ENCODE peak calls at places on chromosomes 16 and 17, in six cellular contexts. One of them, this sample, is unnamed. For H3K9me3, the result is how much of the 10 kb centered on the place peaks cover.

GRCh38 chr16:62064173-62064572 is 27.9 kb upstream of the CDH8 start:
- DNase-seq in lower lobe of right lung: no peak
- DNase-seq in fibroblast of lung: no peak
- DNase-seq in effector memory CD4-positive, alpha-beta T cell: no peak
- DNase-seq in ovary: no peak
- DNase-seq in PC-3: no peak
- DNase-seq in this sample: no peak

GRCh38 chr16:3999479-3999868 is 116.8 kb downstream of the ADCY9 start:
- DNase-seq in effector memory CD4-positive, alpha-beta T cell: no peak
- DNase-seq in ovary: peak
- DNase-seq in lower lobe of right lung: peak
- DNase-seq in fibroblast of lung: peak
- DNase-seq in PC-3: no peak
- DNase-seq in this sample: no peak

GRCh38 chr16:73230651-73231050 is 182.7 kb upstream of the ZFHX3 start:
- DNase-seq in PC-3: no peak
- DNase-seq in ovary: no peak
- DNase-seq in lower lobe of right lung: no peak
- DNase-seq in effector memory CD4-positive, alpha-beta T cell: no peak
- DNase-seq in fibroblast of lung: no peak
- DNase-seq in this sample: no peak

GRCh38 chr17:50556803-50557202 is 3.7 kb upstream of the CACNA1G start:
- DNase-seq in PC-3: no peak
- DNase-seq in ovary: no peak
- DNase-seq in lower lobe of right lung: no peak
- DNase-seq in fibroblast of lung: no peak
- DNase-seq in effector memory CD4-positive, alpha-beta T cell: no peak
- DNase-seq in this sample: no peak

GRCh38 chr17:9074106-9074505 is 52.8 kb downstream of the NTN1 start:
- DNase-seq in lower lobe of right lung: no peak
- DNase-seq in fibroblast of lung: no peak
- DNase-seq in ovary: no peak
- DNase-seq in PC-3: no peak
- DNase-seq in effector memory CD4-positive, alpha-beta T cell: no peak
- DNase-seq in this sample: no peak

GRCh38 chr17:36773039-36773438 is 164.2 kb upstream of the LHX1 start:
- DNase-seq in ovary: no peak
- DNase-seq in PC-3: no peak
- DNase-seq in lower lobe of right lung: no peak
- DNase-seq in effector memory CD4-positive, alpha-beta T cell: no peak
- DNase-seq in fibroblast of lung: no peak
- DNase-seq in this sample: no peak

GRCh38 chr17:32487460-32488176 is 825 bp downstream of the CDK5R1 start:
- DNase-seq in effector memory CD4-positive, alpha-beta T cell: no peak
- DNase-seq in ovary: peak
- DNase-seq in fibroblast of lung: peak
- DNase-seq in PC-3: no peak
- DNase-seq in lower lobe of right lung: peak
- DNase-seq in this sample: no peak

GRCh38 chr16:10640934-10641333 is 53.8 kb downstream of the TEKT5 start:
- DNase-seq in effector memory CD4-positive, alpha-beta T cell: no peak
- DNase-seq in fibroblast of lung: no peak
- DNase-seq in PC-3: no peak
- DNase-seq in lower lobe of right lung: no peak
- DNase-seq in ovary: no peak
- DNase-seq in this sample: no peak

GRCh38 chr16:57054771-57055170 is 37.6 kb upstream of the CPNE2 start:
- DNase-seq in effector memory CD4-positive, alpha-beta T cell: no peak
- DNase-seq in PC-3: no peak
- DNase-seq in fibroblast of lung: no peak
- DNase-seq in ovary: no peak
- DNase-seq in lower lobe of right lung: no peak
- DNase-seq in this sample: no peak

GRCh38 chr17:75639771-75640555 is 6.7 kb downstream of the SMIM5 start:
- DNase-seq in PC-3: peak
- DNase-seq in lower lobe of right lung: peak
- DNase-seq in ovary: no peak
- DNase-seq in effector memory CD4-positive, alpha-beta T cell: no peak
- DNase-seq in fibroblast of lung: no peak
- DNase-seq in this sample: no peak

GRCh38 chr17:82874011-82874835 is 34.4 kb upstream of the ZNF750 start:
- DNase-seq in PC-3: peak
- DNase-seq in effector memory CD4-positive, alpha-beta T cell: no peak
- DNase-seq in fibroblast of lung: no peak
- DNase-seq in lower lobe of right lung: peak
- DNase-seq in ovary: no peak
- DNase-seq in this sample: no peak

GRCh38 chr16:88649924-88650748 is 717 bp downstream of the CYBA start:
- DNase-seq in effector memory CD4-positive, alpha-beta T cell: no peak
- DNase-seq in fibroblast of lung: no peak
- DNase-seq in PC-3: no peak
- DNase-seq in ovary: no peak
- DNase-seq in lower lobe of right lung: peak
- DNase-seq in this sample: peak

GRCh38 chr17:78618264-78619066 is 41.3 kb upstream of the DNAH17 start:
- DNase-seq in PC-3: no peak
- DNase-seq in lower lobe of right lung: no peak
- DNase-seq in ovary: no peak
- DNase-seq in fibroblast of lung: no peak
- DNase-seq in effector memory CD4-positive, alpha-beta T cell: no peak
- DNase-seq in this sample: no peak

GRCh38 chr16:69861276-69862030 is 89.7 kb upstream of the CLEC18A start:
- DNase-seq in effector memory CD4-positive, alpha-beta T cell: no peak
- DNase-seq in PC-3: no peak
- DNase-seq in ovary: peak
- DNase-seq in fibroblast of lung: peak
- DNase-seq in lower lobe of right lung: no peak
- DNase-seq in this sample: no peak

GRCh38 chr17:62614142-62614541 is 13.3 kb upstream of the MRC2 start:
- DNase-seq in lower lobe of right lung: no peak
- DNase-seq in ovary: no peak
- DNase-seq in effector memory CD4-positive, alpha-beta T cell: no peak
- DNase-seq in PC-3: peak
- DNase-seq in fibroblast of lung: peak
- DNase-seq in this sample: no peak

GRCh38 chr17:38797091-38797490 is 2.3 kb downstream of the PIP4K2B start:
- DNase-seq in effector memory CD4-positive, alpha-beta T cell: no peak
- DNase-seq in ovary: no peak
- DNase-seq in PC-3: no peak
- DNase-seq in lower lobe of right lung: no peak
- DNase-seq in fibroblast of lung: no peak
- DNase-seq in this sample: no peak

GRCh38 chr16:4306439-4307214 is 9.2 kb upstream of the GLIS2 start:
- DNase-seq in effector memory CD4-positive, alpha-beta T cell: peak
- DNase-seq in fibroblast of lung: no peak
- DNase-seq in ovary: no peak
- DNase-seq in lower lobe of right lung: no peak
- DNase-seq in PC-3: no peak
- DNase-seq in this sample: peak

GRCh38 chr17:21540502-21540901 is 151.8 kb upstream of the KCNJ18 start:
- DNase-seq in lower lobe of right lung: no peak
- DNase-seq in fibroblast of lung: no peak
- DNase-seq in effector memory CD4-positive, alpha-beta T cell: no peak
- DNase-seq in ovary: no peak
- DNase-seq in PC-3: no peak
- DNase-seq in this sample: no peak

GRCh38 chr17:21538615-21539014 is 153.7 kb upstream of the KCNJ18 start:
- DNase-seq in PC-3: no peak
- DNase-seq in effector memory CD4-positive, alpha-beta T cell: no peak
- DNase-seq in fibroblast of lung: no peak
- DNase-seq in ovary: no peak
- DNase-seq in lower lobe of right lung: no peak
- DNase-seq in this sample: no peak

GRCh38 chr17:21539146-21539545 is 153.2 kb upstream of the KCNJ18 start:
- DNase-seq in ovary: no peak
- DNase-seq in fibroblast of lung: peak
- DNase-seq in effector memory CD4-positive, alpha-beta T cell: no peak
- DNase-seq in PC-3: peak
- DNase-seq in lower lobe of right lung: no peak
- DNase-seq in this sample: no peak

GRCh38 chr17:21535686-21536085 is 156.6 kb upstream of the KCNJ18 start:
- DNase-seq in PC-3: no peak
- DNase-seq in lower lobe of right lung: no peak
- DNase-seq in ovary: no peak
- DNase-seq in fibroblast of lung: no peak
- DNase-seq in effector memory CD4-positive, alpha-beta T cell: no peak
- DNase-seq in this sample: no peak

DNA sequence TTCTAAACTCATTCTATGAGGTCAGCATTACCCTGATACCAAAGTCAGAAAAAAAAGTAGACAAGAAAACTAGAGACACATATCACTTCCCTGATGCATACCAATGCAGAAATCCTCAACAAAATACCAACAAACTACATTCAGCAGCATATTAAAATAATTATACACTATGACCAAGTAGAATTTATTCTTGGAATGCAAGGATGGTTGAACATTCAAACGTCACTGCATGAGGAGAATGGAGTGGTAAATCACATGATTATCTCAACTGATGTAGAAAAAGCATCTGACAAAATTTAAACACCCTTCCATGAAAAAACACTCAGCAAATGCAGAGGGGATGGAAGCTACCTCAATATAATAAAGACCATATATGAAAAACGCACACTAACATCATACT is 155.0 kb upstream of the KCNJ18 start:
- DNase-seq in PC-3: no peak
- DNase-seq in lower lobe of right lung: no peak
- DNase-seq in fibroblast of lung: no peak
- DNase-seq in ovary: no peak
- DNase-seq in effector memory CD4-positive, alpha-beta T cell: no peak
- DNase-seq in this sample: no peak
- H3K9me3 ChIP-seq in PC-3: under half
- H3K9me3 ChIP-seq in lower lobe of right lung: under half
- H3K9me3 ChIP-seq in fibroblast of lung: under half
- H3K9me3 ChIP-seq in ovary: under half
- H3K9me3 ChIP-seq in effector memory CD4-positive, alpha-beta T cell: under half
- H3K9me3 ChIP-seq in this sample: under half

GRCh38 chr17:21816592-21817567 is 124.6 kb downstream of the KCNJ18 start:
- DNase-seq in ovary: no peak
- DNase-seq in fibroblast of lung: no peak
- DNase-seq in PC-3: no peak
- DNase-seq in effector memory CD4-positive, alpha-beta T cell: no peak
- DNase-seq in lower lobe of right lung: no peak
- DNase-seq in this sample: no peak
- H3K9me3 ChIP-seq in ovary: under half
- H3K9me3 ChIP-seq in fibroblast of lung: under half
- H3K9me3 ChIP-seq in PC-3: under half
- H3K9me3 ChIP-seq in effector memory CD4-positive, alpha-beta T cell: under half
- H3K9me3 ChIP-seq in lower lobe of right lung: under half
- H3K9me3 ChIP-seq in this sample: under half

DNA sequence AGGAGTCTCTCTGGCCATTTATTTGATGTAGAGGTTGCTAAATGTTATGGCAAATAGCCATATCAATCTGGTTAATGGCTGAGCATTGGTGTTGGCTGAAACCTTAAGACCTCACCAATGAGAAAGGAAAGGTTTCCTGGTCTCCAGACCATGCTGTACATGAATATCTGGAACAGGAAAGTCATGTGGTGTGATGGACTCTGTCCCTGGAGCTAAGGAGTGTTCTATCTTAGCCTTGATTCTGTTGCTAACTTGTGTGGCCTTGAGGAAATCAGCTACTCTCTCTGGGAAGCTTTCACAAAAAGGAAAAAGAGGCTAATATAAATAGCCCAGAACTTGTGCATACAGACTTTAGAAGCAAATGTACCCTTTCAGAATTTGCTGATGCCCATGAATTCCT is 287.7 kb downstream of the NPIPA8 start:
- DNase-seq in PC-3: no peak
- DNase-seq in ovary: no peak
- DNase-seq in effector memory CD4-positive, alpha-beta T cell: no peak
- DNase-seq in lower lobe of right lung: no peak
- DNase-seq in fibroblast of lung: no peak
- DNase-seq in this sample: no peak
- H3K9me3 ChIP-seq in PC-3: under half
- H3K9me3 ChIP-seq in ovary: under half
- H3K9me3 ChIP-seq in effector memory CD4-positive, alpha-beta T cell: under half
- H3K9me3 ChIP-seq in lower lobe of right lung: under half
- H3K9me3 ChIP-seq in fibroblast of lung: under half
- H3K9me3 ChIP-seq in this sample: under half

GRCh38 chr16:31842864-31843263 is 30.7 kb upstream of the ZNF267 start:
- DNase-seq in PC-3: no peak
- DNase-seq in fibroblast of lung: no peak
- DNase-seq in ovary: no peak
- DNase-seq in lower lobe of right lung: no peak
- DNase-seq in effector memory CD4-positive, alpha-beta T cell: no peak
- DNase-seq in this sample: no peak
- H3K9me3 ChIP-seq in PC-3: under half
- H3K9me3 ChIP-seq in fibroblast of lung: under half
- H3K9me3 ChIP-seq in ovary: under half
- H3K9me3 ChIP-seq in lower lobe of right lung: under half
- H3K9me3 ChIP-seq in effector memory CD4-positive, alpha-beta T cell: under half
- H3K9me3 ChIP-seq in this sample: under half

DNA sequence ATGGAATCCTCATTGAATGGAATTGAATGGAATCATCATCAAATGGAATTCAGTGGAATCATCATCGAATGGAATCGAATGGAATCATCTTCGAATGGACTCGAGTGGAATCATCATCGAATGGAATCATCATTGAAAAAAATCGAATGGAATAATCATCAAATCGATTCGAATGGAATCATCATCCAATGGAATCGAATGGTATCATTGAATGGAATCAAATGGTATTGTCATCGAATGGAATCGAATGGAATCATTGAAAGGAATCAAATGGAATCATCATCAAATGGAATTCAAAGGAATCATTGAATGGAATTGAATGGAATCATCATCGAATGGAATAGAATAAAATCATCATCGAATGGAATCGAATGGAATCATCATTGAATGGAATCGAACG is 619.3 kb downstream of the TP53TG3F start:
- DNase-seq in PC-3: no peak
- DNase-seq in lower lobe of right lung: no peak
- DNase-seq in effector memory CD4-positive, alpha-beta T cell: no peak
- DNase-seq in fibroblast of lung: peak
- DNase-seq in ovary: no peak
- DNase-seq in this sample: no peak
- H3K9me3 ChIP-seq in PC-3: under half
- H3K9me3 ChIP-seq in lower lobe of right lung: half or more
- H3K9me3 ChIP-seq in effector memory CD4-positive, alpha-beta T cell: under half
- H3K9me3 ChIP-seq in fibroblast of lung: under half
- H3K9me3 ChIP-seq in ovary: under half
- H3K9me3 ChIP-seq in this sample: half or more

GRCh38 chr16:31888735-31889134 is 15.1 kb downstream of the ZNF267 start:
- DNase-seq in PC-3: no peak
- DNase-seq in ovary: no peak
- DNase-seq in fibroblast of lung: no peak
- DNase-seq in effector memory CD4-positive, alpha-beta T cell: no peak
- DNase-seq in lower lobe of right lung: no peak
- DNase-seq in this sample: no peak
- H3K9me3 ChIP-seq in PC-3: under half
- H3K9me3 ChIP-seq in ovary: under half
- H3K9me3 ChIP-seq in fibroblast of lung: under half
- H3K9me3 ChIP-seq in effector memory CD4-positive, alpha-beta T cell: under half
- H3K9me3 ChIP-seq in lower lobe of right lung: under half
- H3K9me3 ChIP-seq in this sample: under half

This sample was measured in DND-41.